ENCODE peak calls at places on chromosomes 16 and 17, in eight cellular contexts. U is upper lobe of right lung; P is colonic mucosa; E is mucosa of gallbladder; J is NCI-H1048; V is ACHN; O is stimulated activated CD4-positive, alpha-beta T cell treated with anti-CD3 and anti-CD28 coated beads, Interleukin-1b, Interleukin-23, amount 100 ng/mL, for 24 hours; Y is dermis blood vessel endothelial cell. M is an unnamed sample.

GRCh38 chr17:3029213-3029913 is 34.0 kb downstream of the OR1D5 start:
- DNase-seq in E (no peak), V (no peak), J (no peak), U (peak), P (no peak), O (no peak), Y (peak), M (no peak)

GRCh38 chr17:72407336-72408121 is 286.7 kb downstream of the SOX9 start:
- DNase-seq in J (peak), U (no peak), P (peak), E (peak), V (peak), Y (peak), O (no peak), M (no peak)

GRCh38 chr17:17929655-17930380 is 42.4 kb downstream of the TOM1L2 start:
- DNase-seq in E (no peak), O (no peak), P (no peak), Y (no peak), J (no peak), V (no peak), U (no peak), M (no peak)

GRCh38 chr17:9402590-9403199 is 172.9 kb downstream of the STX8 start:
- DNase-seq in P (peak), E (no peak), J (no peak), Y (peak), O (no peak), U (no peak), V (peak), M (no peak)

GRCh38 chr17:47262586-47262985 is 9.0 kb downstream of the ITGB3 start:
- DNase-seq in P (no peak), U (no peak), V (no peak), E (no peak), O (no peak), Y (peak), J (no peak), M (no peak)

GRCh38 chr16:67964477-67965131 is 3.8 kb downstream of the SLC12A4 start:
- DNase-seq in J (no peak), O (no peak), Y (no peak), P (no peak), E (no peak), U (no peak), V (no peak), M (no peak)

GRCh38 chr16:51051671-51052070 is 99.4 kb downstream of the SALL1 start:
- DNase-seq in P (no peak), O (no peak), J (no peak), E (no peak), Y (no peak), V (no peak), U (no peak), M (no peak)

GRCh38 chr17:76585649-76586593 is at the start of gene ST6GALNAC2:
- DNase-seq in O (no peak), U (peak), J (no peak), P (peak), Y (peak), E (peak), V (peak), M (no peak)

GRCh38 chr16:83253526-83253925 is 554.3 kb upstream of the HSBP1 start:
- DNase-seq in J (no peak), Y (no peak), V (no peak), U (no peak), O (no peak), E (no peak), P (no peak), M (no peak)

GRCh38 chr17:52660692-52661091 is 502.2 kb upstream of the CA10 start:
- DNase-seq in U (no peak), J (no peak), E (no peak), Y (no peak), O (no peak), V (no peak), P (no peak), M (no peak)

GRCh38 chr16:54353097-54353496 is 66.5 kb upstream of the IRX3 start:
- DNase-seq in U (no peak), E (no peak), V (no peak), Y (no peak), O (no peak), P (no peak), J (no peak), M (no peak)

GRCh38 chr16:26642047-26642664 is 424.6 kb upstream of the C16orf82 start:
- DNase-seq in J (no peak), Y (no peak), U (no peak), E (no peak), O (no peak), P (no peak), V (no peak), M (no peak)

GRCh38 chr17:69466451-69466850 is 52.0 kb downstream of the MAP2K6 start:
- DNase-seq in O (no peak), P (no peak), Y (no peak), J (no peak), V (no peak), E (no peak), U (no peak), M (no peak)

GRCh38 chr16:89711601-89712475 is 8.9 kb downstream of the VPS9D1 start:
- DNase-seq in J (peak), O (peak), V (no peak), Y (peak), E (no peak), U (peak), P (peak), M (no peak)

GRCh38 chr17:78645421-78646295 is 68.5 kb upstream of the DNAH17 start:
- DNase-seq in O (peak), V (no peak), P (peak), U (peak), J (no peak), Y (peak), E (peak), M (no peak)

M was measured in cortex of kidney.